ENCODE peak calls at places on chromosome 17, in six cellular contexts. A is sigmoid colon, S is suprapubic skin, M is HCT116, X is GM12891, G is transverse colon. W is an unnamed sample.

GRCh38 chr17:57419940-57420522 is 163.7 kb downstream of the MSI2 start:
- DNase-seq in S (no peak), A (no peak), M (no peak), X (no peak), G (no peak), W (no peak)

GRCh38 chr17:72702998-72703397 is 389.5 kb downstream of the SLC39A11 start:
- DNase-seq in M (no peak), A (no peak), S (no peak), G (no peak), X (no peak), W (no peak)

GRCh38 chr17:17959520-17960361 is 12.5 kb downstream of the TOM1L2 start:
- DNase-seq in X (no peak), A (no peak), S (no peak), M (no peak), G (no peak), W (no peak)

GRCh38 chr17:19978206-19978802 is 676 bp upstream of the AKAP10 start:
- DNase-seq in A (no peak), X (peak; percentile 38), M (no peak), G (no peak), S (no peak), W (peak; percentile 84)

GRCh38 chr17:31266042-31266441 is 31.0 kb downstream of the OMG start:
- DNase-seq in X (no peak), G (no peak), A (no peak), S (no peak), M (no peak), W (no peak)

GRCh38 chr17:68450391-68450790 is 6.9 kb downstream of the WIPI1 start:
- DNase-seq in A (no peak), S (peak; percentile 31), G (no peak), X (no peak), M (no peak), W (no peak)

GRCh38 chr17:68248199-68248825 is 469 bp downstream of the AMZ2 start:
- DNase-seq in A (peak; percentile 88), M (no peak), X (no peak), S (no peak), G (peak; percentile 63), W (no peak)

GRCh38 chr17:50123649-50124349 is 6.2 kb downstream of the SAMD14 start:
- DNase-seq in A (no peak), G (no peak), M (no peak), S (no peak), X (no peak), W (no peak)

GRCh38 chr17:34780438-34780837 is 180.8 kb downstream of the CCT6B start:
- DNase-seq in S (no peak), G (no peak), A (no peak), M (no peak), X (no peak), W (no peak)

GRCh38 chr17:62178579-62178978 is 113.5 kb upstream of the MED13 start:
- DNase-seq in S (no peak), X (no peak), A (no peak), M (no peak), G (no peak), W (no peak)

GRCh38 chr17:34840758-34841157 is 120.5 kb downstream of the CCT6B start:
- DNase-seq in G (no peak), S (no peak), X (no peak), A (no peak), M (no peak), W (no peak)

GRCh38 chr17:78541488-78542237 is 35.5 kb downstream of the DNAH17 start:
- DNase-seq in S (no peak), G (no peak), X (no peak), M (peak; percentile 36), A (peak; percentile 62), W (peak; percentile 56)

GRCh38 chr17:42544874-42545283 is 7.8 kb upstream of the HSD17B1 start:
- DNase-seq in S (no peak), A (no peak), X (no peak), G (no peak), M (no peak), W (no peak)

GRCh38 chr17:42547001-42547461 is 5.7 kb upstream of the HSD17B1 start:
- DNase-seq in G (no peak), S (no peak), M (no peak), A (no peak), X (no peak), W (no peak)

GRCh38 chr17:42548993-42549755 is 3.5 kb upstream of the HSD17B1 start:
- DNase-seq in S (no peak), X (no peak), M (no peak), G (no peak), A (no peak), W (no peak)

GRCh38 chr17:42548070-42548837 is 4.5 kb upstream of the HSD17B1 start:
- DNase-seq in S (no peak), A (no peak), X (peak; percentile 97), G (peak; percentile 93), M (no peak), W (peak; percentile 94)

GRCh38 chr17:42547698-42548069 is 5.0 kb upstream of the HSD17B1 start:
- DNase-seq in M (no peak), A (no peak), S (no peak), G (no peak), X (no peak), W (no peak)
- TF ChIP-seq POLR2AphosphoS5 in M (no peak), A (no peak), S (no peak), G (no peak), X (no peak), W (no peak)

GRCh38 chr17:77320501-77321256 is 179.9 kb downstream of the SEC14L1 start:
- DNase-seq in S (peak; percentile 92), X (no peak), M (no peak), G (peak; percentile 29), A (peak; percentile 82), W (peak; percentile 86)

GRCh38 chr17:77323413-77324171 is 182.8 kb downstream of the SEC14L1 start:
- DNase-seq in A (peak; percentile 82), X (no peak), M (no peak), G (peak; percentile 33), S (peak; percentile 77), W (peak; percentile 85)

GRCh38 chr17:77324227-77324626 is 183.5 kb downstream of the SEC14L1 start:
- DNase-seq in M (no peak), A (peak; percentile 62), S (peak; percentile 56), X (no peak), G (no peak), W (peak; percentile 63)

GRCh38 chr17:77322284-77322533 is 181.4 kb downstream of the SEC14L1 start:
- DNase-seq in X (no peak), M (no peak), G (no peak), S (no peak), A (no peak), W (no peak)

DNA sequence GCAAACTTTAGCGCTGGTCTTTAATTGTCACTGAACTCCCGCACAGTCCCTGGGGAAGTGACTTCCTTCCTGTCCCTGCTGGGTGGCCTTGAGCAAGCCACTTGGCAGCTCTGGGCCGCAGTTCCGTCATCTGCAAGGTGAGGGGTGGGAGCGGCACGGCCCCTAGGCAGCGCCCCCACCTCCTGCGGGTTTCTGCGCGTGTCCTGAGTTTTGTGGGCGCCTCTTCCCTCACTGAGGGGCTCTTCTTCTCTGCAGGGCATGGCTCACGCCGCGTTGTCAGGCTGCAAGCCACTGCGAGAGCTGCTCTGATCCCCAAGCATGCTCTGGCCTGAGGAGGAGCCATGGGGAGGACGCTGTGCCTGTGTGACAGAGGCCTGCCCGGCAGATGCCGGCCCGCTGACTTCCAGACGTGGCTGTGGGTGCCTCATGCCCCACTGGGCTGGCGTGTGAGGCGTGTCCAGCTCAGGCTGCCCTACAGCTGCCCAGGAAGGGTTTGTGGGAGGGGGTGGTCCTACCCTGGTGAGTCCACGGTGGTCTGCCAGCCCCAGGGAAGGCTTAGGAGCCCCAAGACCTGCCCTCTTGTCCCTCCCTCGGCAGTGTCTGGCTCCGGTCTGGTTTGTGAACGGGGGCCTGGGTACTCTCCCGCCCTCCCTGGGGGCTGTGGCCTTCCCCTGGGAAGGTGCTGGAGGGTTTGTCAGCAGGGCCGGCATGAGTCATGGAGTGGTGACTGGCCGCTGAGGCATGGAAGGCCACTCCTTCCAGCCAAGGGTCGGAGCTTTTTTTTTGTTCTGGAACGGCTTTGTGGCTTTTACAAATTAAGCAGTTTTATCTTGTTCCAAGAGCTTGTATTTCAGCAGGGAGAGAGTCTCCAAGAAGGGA is 182.0 kb downstream of the SEC14L1 start:
- DNase-seq in X (no peak), M (peak; percentile 92), G (peak; percentile 72), A (peak; percentile 95), S (peak; percentile 92), W (peak; percentile 86)
- TF ChIP-seq POLR2AphosphoS5 in X (no peak), M (peak; percentile 73), G (peak; percentile 66), A (peak; percentile 82), S (no peak), W (peak; percentile 74)

GRCh38 chr17:1573932-1574696 is 11.5 kb upstream of the PITPNA start:
- DNase-seq in S (peak; percentile 93), A (peak; percentile 94), X (peak; percentile 93), M (peak; percentile 60), G (peak; percentile 89), W (peak; percentile 96)

GRCh38 chr17:1576500-1576899 is 13.9 kb upstream of the PITPNA start:
- DNase-seq in G (no peak), A (no peak), M (no peak), X (no peak), S (no peak), W (peak; percentile 84)

GRCh38 chr17:1577657-1578428 is 15.3 kb upstream of the PITPNA start:
- DNase-seq in G (no peak), M (no peak), S (no peak), A (no peak), X (peak; percentile 56), W (peak; percentile 87)

GRCh38 chr17:1574697-1575471 is 12.3 kb upstream of the PITPNA start:
- DNase-seq in X (no peak), G (no peak), S (no peak), M (no peak), A (no peak), W (peak; percentile 84)

GRCh38 chr17:1577186-1577585 is 14.6 kb upstream of the PITPNA start:
- DNase-seq in A (peak; percentile 96), X (peak; percentile 62), G (peak; percentile 75), S (peak; percentile 96), M (no peak), W (peak; percentile 93)
- TF ChIP-seq POLR2AphosphoS5 in A (peak; percentile 78), X (no peak), G (peak; percentile 61), S (no peak), M (no peak), W (peak; percentile 88)

GRCh38 chr17:16354585-16354984 is 1.3 kb upstream of the CENPV start:
- DNase-seq in A (peak; percentile 14), M (no peak), X (no peak), G (no peak), S (peak; percentile 40), W (no peak)

GRCh38 chr17:16353702-16354174 is 469 bp upstream of the CENPV start:
- DNase-seq in S (peak; percentile 67), G (no peak), A (no peak), X (no peak), M (no peak), W (no peak)

GRCh38 chr17:16351831-16352230 is 1.4 kb downstream of the CENPV start:
- DNase-seq in G (no peak), X (no peak), A (no peak), S (no peak), M (no peak), W (no peak)

GRCh38 chr17:16352838-16353701 is at the start of gene CENPV:
- DNase-seq in G (peak; percentile 70), M (peak; percentile 41), A (peak; percentile 70), S (peak; percentile 78), X (peak; percentile 81), W (peak; percentile 89)

DNA sequence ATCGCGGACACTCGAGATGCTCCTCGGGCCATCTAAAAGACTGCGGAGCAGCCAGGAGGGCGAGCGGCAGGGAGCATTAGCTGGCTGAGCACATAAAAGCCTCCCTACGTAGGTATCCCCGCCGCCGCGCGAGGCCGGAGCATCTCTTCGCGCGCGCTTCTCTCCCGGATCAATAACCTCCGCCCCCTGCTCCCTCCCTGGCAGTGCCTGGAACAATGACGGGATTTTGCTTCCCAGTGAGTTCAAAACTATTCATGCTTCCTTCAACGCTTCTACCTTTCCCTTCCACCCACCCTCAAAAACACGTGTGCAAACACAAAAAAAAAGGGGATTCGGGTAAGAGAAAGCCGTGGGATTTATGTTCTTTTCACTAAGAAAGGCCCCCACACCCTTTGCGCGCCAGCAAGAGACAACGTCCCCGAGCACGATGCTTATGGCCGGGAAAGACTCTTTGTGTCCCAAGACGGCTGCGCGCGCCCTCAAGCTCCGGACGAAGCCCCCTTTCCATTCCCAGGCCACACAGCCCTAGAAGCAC is 899 bp downstream of the CENPV start:
- DNase-seq in G (peak; percentile 54), X (peak; percentile 17), S (peak; percentile 69), M (no peak), A (no peak), W (peak; percentile 77)
- TF ChIP-seq POLR2AphosphoS5 in G (no peak), X (no peak), S (no peak), M (no peak), A (no peak), W (no peak)

W was measured in spleen.